ENCODE peak calls at places on chromosome 4, in four cellular contexts. Z, I, X and Y are unnamed samples.

GRCh38 chr4:24856586-24856985 is 56.3 kb downstream of the CCDC149 start:
- DNase-seq in Z (no peak), I (no peak), X (no peak), Y (peak)

GRCh38 chr4:150580244-150580643 is 1.7 kb upstream of the MAB21L2 start:
- DNase-seq in X (no peak), I (no peak), Z (no peak), Y (no peak)

GRCh38 chr4:156946508-156947197 is 24.9 kb downstream of the PDGFC start:
- DNase-seq in I (no peak), Z (no peak), X (no peak), Y (no peak)

GRCh38 chr4:137640156-137640837 is 108.0 kb upstream of the PCDH18 start:
- DNase-seq in I (no peak), Z (no peak), X (no peak), Y (no peak)

GRCh38 chr4:112552668-112553067 is 36.7 kb upstream of the NEUROG2 start:
- DNase-seq in I (no peak), X (peak), Z (no peak), Y (no peak)

GRCh38 chr4:70425306-70425705 is 27.6 kb downstream of the OPRPN start:
- DNase-seq in Z (no peak), X (no peak), I (no peak), Y (no peak)

GRCh38 chr4:103786014-103786413 is 66.2 kb upstream of the TACR3 start:
- DNase-seq in X (peak), I (no peak), Z (peak), Y (no peak)

GRCh38 chr4:175891863-175892262 is 79.8 kb upstream of the GPM6A start:
- DNase-seq in I (no peak), Z (no peak), X (peak), Y (no peak)

GRCh38 chr4:5463361-5463760 is 245.0 kb downstream of the EVC2 start:
- DNase-seq in I (no peak), X (no peak), Z (no peak), Y (no peak)

GRCh38 chr4:58732973-58733372 is 1622.8 kb upstream of the IGFBP7 start:
- DNase-seq in X (no peak), Z (no peak), I (no peak), Y (no peak)

GRCh38 chr4:154559141-154559841 is 3.5 kb upstream of the FGB start:
- DNase-seq in Z (peak), I (peak), X (peak), Y (peak)

GRCh38 chr4:161247831-161248230 is 916.0 kb downstream of the FSTL5 start:
- DNase-seq in Z (no peak), I (no peak), X (no peak), Y (no peak)

GRCh38 chr4:119228406-119228805 is 15.9 kb downstream of the USP53 start:
- DNase-seq in Z (no peak), I (no peak), X (no peak), Y (no peak)

GRCh38 chr4:122785099-122785498 is 41.5 kb upstream of the FGF2 start:
- DNase-seq in Z (no peak), X (no peak), I (no peak), Y (no peak)

GRCh38 chr4:88244056-88244455 is 40.3 kb downstream of the PPM1K start:
- DNase-seq in I (no peak), X (no peak), Z (no peak), Y (no peak)

GRCh38 chr4:55159851-55160250 is 34.5 kb upstream of the KDR start:
- DNase-seq in Z (no peak), X (no peak), I (no peak), Y (no peak)

GRCh38 chr4:90542216-90542615 is 415.0 kb downstream of the CCSER1 start:
- DNase-seq in I (no peak), X (no peak), Z (no peak), Y (no peak)

GRCh38 chr4:55979562-55979961 is 30.8 kb downstream of the CEP135 start:
- DNase-seq in Z (no peak), I (no peak), X (no peak), Y (no peak)

GRCh38 chr4:3708611-3709010 is 57.6 kb upstream of the ADRA2C start:
- DNase-seq in X (no peak), Z (no peak), I (no peak), Y (no peak)

GRCh38 chr4:126958482-126958881 is 674.3 kb upstream of the INTU start:
- DNase-seq in I (no peak), Z (no peak), X (no peak), Y (no peak)

GRCh38 chr4:8719421-8719820 is 126.9 kb downstream of the CPZ start:
- DNase-seq in I (no peak), X (no peak), Z (no peak), Y (no peak)

GRCh38 chr4:23838131-23838530 is 51.7 kb downstream of the PPARGC1A start:
- DNase-seq in Z (no peak), X (no peak), I (no peak), Y (no peak)

GRCh38 chr4:84451546-84451945 is 47.5 kb downstream of the NKX6-1 start:
- DNase-seq in X (no peak), I (no peak), Z (peak), Y (no peak)

GRCh38 chr4:140626982-140627381 is 58.2 kb upstream of the UCP1 start:
- DNase-seq in Z (no peak), I (no peak), X (no peak), Y (no peak)

GRCh38 chr4:143188325-143189088 is 3.8 kb downstream of the USP38 start:
- DNase-seq in X (no peak), Z (no peak), I (no peak), Y (no peak)

GRCh38 chr4:173211838-173212237 is 43.2 kb downstream of the GALNT7 start:
- DNase-seq in I (no peak), Z (peak), X (no peak), Y (no peak)

GRCh38 chr4:25108556-25108955 is 51.7 kb downstream of the SEPSECS start:
- DNase-seq in Z (no peak), I (no peak), X (no peak), Y (no peak)

GRCh38 chr4:89482248-89482647 is 174.6 kb upstream of the GPRIN3 start:
- DNase-seq in I (no peak), X (peak), Z (peak), Y (no peak)

GRCh38 chr4:67393699-67394281 is 151.5 kb downstream of the CENPC start:
- DNase-seq in I (no peak), X (peak), Z (peak), Y (no peak)

GRCh38 chr4:152525878-152526277 is 10.0 kb downstream of the FBXW7 start:
- DNase-seq in Z (no peak), I (no peak), X (no peak), Y (no peak)

GRCh38 chr4:152522754-152523153 is 13.1 kb downstream of the FBXW7 start:
- DNase-seq in Z (peak), I (no peak), X (no peak), Y (no peak)

GRCh38 chr4:152524429-152524828 is 11.5 kb downstream of the FBXW7 start:
- DNase-seq in I (no peak), X (no peak), Z (peak), Y (no peak)

GRCh38 chr4:152523731-152524130 is 12.2 kb downstream of the FBXW7 start:
- DNase-seq in Z (no peak), X (no peak), I (no peak), Y (no peak)

DNA sequence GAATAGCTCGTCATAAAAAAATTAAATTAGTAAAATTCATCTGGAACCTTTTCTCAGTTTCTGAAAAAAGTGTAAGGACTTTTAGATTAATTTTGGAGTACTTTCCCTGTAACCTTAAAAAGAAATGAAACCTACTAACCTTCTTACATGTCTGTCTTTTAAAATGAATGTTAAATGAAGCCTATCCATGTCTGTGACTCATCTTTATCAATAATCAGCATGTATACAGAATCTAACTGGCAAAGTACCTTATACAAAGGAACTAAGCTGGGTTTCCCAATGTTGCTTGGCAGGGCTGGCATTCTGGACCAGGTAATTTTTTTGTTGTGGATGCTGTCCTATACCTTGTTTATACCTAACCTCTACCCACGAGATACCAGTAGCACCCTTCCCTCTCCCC is 13.6 kb downstream of the FBXW7 start:
- DNase-seq in I (no peak), Z (no peak), X (no peak), Y (no peak)
- TF ChIP-seq POLR2A in I (no peak), Z (no peak), X (no peak), Y (no peak)

DNA sequence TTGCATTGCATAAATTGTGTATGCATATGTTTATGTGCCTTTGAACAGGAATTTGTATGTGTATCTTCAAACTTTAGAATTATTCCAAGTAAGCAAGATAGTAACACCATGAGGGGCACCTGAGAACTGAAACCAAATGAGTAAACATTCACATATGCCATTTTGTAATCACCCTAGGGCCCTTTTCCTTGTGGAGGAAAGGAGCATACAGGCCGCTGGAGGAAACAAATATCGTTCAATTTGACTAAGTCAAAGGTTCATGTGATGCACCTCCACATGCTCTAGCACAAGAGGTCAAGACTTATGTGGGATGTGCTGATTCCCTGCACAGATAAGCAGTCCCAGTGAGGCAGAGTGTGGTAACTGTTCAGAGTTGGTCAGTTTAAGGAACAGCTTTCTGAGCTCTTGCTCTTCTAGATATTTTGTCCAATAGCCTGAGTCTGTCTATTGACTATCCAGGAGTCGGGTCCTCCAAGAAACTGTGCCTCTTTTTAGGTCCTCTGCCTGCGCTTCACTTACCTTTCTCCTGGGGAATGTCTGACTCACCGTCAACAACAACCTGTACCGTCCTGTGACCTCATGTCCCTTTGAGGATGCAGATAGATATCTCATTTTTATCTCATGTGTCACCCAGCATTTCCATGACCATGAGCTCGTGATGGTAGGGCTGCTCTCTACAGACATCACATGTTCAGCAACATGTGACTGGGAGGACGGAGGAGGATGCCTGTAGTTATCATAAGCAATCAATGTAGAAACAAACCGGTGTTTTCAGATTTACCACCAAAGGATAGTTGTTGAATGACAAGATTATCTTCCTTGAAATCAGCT is 196.9 kb downstream of the NWD2 start:
- DNase-seq in X (peak), I (no peak), Z (no peak), Y (no peak)
- TF ChIP-seq POLR2AphosphoS5 in X (no peak), I (no peak), Z (no peak), Y (no peak)

DNA sequence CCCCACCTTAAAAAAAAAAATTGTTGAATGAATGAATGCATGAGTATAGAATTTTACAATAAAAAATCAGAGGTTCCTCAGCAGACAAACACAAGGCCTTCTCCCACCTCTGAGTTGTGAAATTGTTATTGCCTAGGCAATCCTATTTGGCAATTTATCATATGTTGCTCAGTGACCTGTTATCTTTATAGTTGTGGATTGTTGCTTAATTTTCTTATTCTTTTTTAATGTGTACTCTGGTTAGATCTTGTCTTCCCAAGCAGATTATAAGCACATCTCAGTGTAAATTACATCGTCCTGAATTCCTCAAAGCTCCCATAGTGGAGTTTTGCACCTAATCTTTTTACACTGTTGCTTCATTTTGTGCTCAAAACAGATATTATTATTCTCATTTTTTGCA is 71.9 kb downstream of the RBM47 start:
- DNase-seq in I (no peak), X (no peak), Z (no peak), Y (no peak)
- TF ChIP-seq TAF1 in I (no peak), X (no peak), Z (no peak), Y (no peak)

GRCh38 chr4:34269593-34269992 is 1974.7 kb downstream of the ARAP2 start:
- DNase-seq in I (no peak), Z (no peak), X (no peak), Y (no peak)
- TF ChIP-seq POLR2A in I (no peak), Z (no peak), X (no peak), Y (no peak)